ENCODE peak calls at places on chromosomes 2 and 18, in ten cellular contexts. I is fibroblast of lung, Q is OCI-LY7, W is esophagus squamous epithelium, C is psoas muscle, N is trophoblast cell, H is PC-3, E is mesenchymal stem cell, F is IMR-90, R is small intestine. A is an unnamed sample. For H3K36me3, the result is how much of the 10 kb centered on the place peaks cover.

GRCh38 chr2:158191569-158191968 is 89.9 kb downstream of the UPP2 start:
- DNase-seq in I (no peak), Q (no peak), W (no peak), C (no peak), N (no peak), H (no peak), E (no peak), F (no peak), R (no peak), A (no peak)

GRCh38 chr2:949894-950626 is 589 bp upstream of the SNTG2 start:
- DNase-seq in I (no peak), Q (no peak), W (no peak), C (no peak), N (no peak), H (no peak), E (no peak), F (no peak), R (no peak), A (no peak)

GRCh38 chr18:58789856-58790255 is 74.8 kb upstream of the ZNF532 start:
- DNase-seq in I (no peak), Q (no peak), W (no peak), C (no peak), N (no peak), H (no peak), E (peak), F (no peak), R (no peak), A (no peak)

GRCh38 chr2:121019073-121019472 is 265.9 kb downstream of the TFCP2L1 start:
- DNase-seq in I (no peak), Q (no peak), W (no peak), C (no peak), N (peak), H (no peak), E (no peak), F (peak), R (no peak), A (no peak)

GRCh38 chr2:28592481-28592880 is 96.6 kb downstream of the PLB1 start:
- DNase-seq in I (no peak), Q (no peak), W (no peak), C (no peak), N (no peak), H (no peak), E (no peak), F (no peak), R (no peak), A (no peak)

GRCh38 chr2:226308981-226309380 is 490.6 kb downstream of the IRS1 start:
- DNase-seq in I (peak), Q (no peak), W (no peak), C (no peak), N (no peak), H (no peak), E (peak), F (peak), R (no peak), A (no peak)

GRCh38 chr2:174778479-174778962 is 14.2 kb upstream of the CHRNA1 start:
- DNase-seq in I (peak), Q (no peak), W (no peak), C (peak), N (peak), H (peak), E (peak), F (peak), R (peak), A (no peak)

GRCh38 chr2:159300586-159300985 is 14.1 kb upstream of the WDSUB1 start:
- DNase-seq in I (no peak), Q (no peak), W (no peak), C (no peak), N (peak), H (no peak), E (no peak), F (no peak), R (peak), A (no peak)

GRCh38 chr2:189535433-189535832 is 45.2 kb downstream of the SLC40A1 start:
- DNase-seq in I (no peak), Q (no peak), W (no peak), C (no peak), N (no peak), H (no peak), E (no peak), F (no peak), R (no peak), A (no peak)

GRCh38 chr2:95053543-95053942 is 28.0 kb downstream of the MAL start:
- DNase-seq in I (no peak), Q (no peak), W (no peak), C (no peak), N (no peak), H (no peak), E (no peak), F (no peak), R (no peak), A (no peak)

GRCh38 chr2:24492283-24493272 is 1.5 kb downstream of the NCOA1 start:
- DNase-seq in I (peak), Q (no peak), W (no peak), C (peak), N (peak), H (peak), E (peak), F (no peak), R (peak), A (no peak)

GRCh38 chr2:26285931-26286330 is 41.2 kb downstream of the HADHB start:
- DNase-seq in I (no peak), Q (no peak), W (no peak), C (no peak), N (no peak), H (no peak), E (no peak), F (no peak), R (no peak), A (no peak)

GRCh38 chr2:26279886-26280285 is 35.1 kb downstream of the HADHB start:
- DNase-seq in I (no peak), Q (no peak), W (no peak), C (no peak), N (no peak), H (no peak), E (no peak), F (no peak), R (no peak), A (no peak)

GRCh38 chr2:26281226-26281625 is 36.5 kb downstream of the HADHB start:
- DNase-seq in I (no peak), Q (no peak), W (no peak), C (no peak), N (no peak), H (no peak), E (no peak), F (no peak), R (peak), A (no peak)

GRCh38 chr2:26283606-26284005 is 38.9 kb downstream of the HADHB start:
- DNase-seq in I (no peak), Q (no peak), W (no peak), C (no peak), N (no peak), H (no peak), E (no peak), F (no peak), R (peak), A (no peak)

GRCh38 chr2:26284132-26284531 is 39.4 kb downstream of the HADHB start:
- DNase-seq in I (peak), Q (no peak), W (no peak), C (no peak), N (peak), H (peak), E (no peak), F (peak), R (peak), A (no peak)
- H3K36me3 ChIP-seq in I (under half), Q (half or more), W (under half), C (half or more), N (under half), H (under half), E (half or more), F (under half), R (under half), A (under half)

DNA sequence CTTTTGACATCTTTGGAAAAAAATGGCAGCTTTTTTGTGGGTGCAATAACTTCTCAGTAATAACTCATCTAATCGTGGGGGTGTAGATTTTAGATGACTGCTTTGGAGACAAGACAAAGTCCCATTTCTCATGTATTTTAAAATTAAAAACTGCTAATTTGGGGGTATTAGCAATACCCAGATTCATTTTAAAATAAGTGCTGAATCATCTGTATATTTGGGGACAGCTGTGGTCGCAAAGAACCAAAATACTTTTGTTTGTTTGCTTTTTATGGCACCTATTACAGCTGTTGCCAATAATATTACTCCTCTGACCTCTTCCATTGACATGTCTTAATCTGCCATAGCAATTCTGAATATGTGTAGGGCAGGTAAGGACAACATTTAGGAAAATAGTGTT is 45.4 kb downstream of the STAT1 start:
- DNase-seq in I (no peak), Q (no peak), W (no peak), C (no peak), N (no peak), H (no peak), E (no peak), F (no peak), R (no peak), A (no peak)
- H3K36me3 ChIP-seq in I (under half), Q (half or more), W (under half), C (half or more), N (under half), H (half or more), E (half or more), F (under half), R (under half), A (under half)

DNA sequence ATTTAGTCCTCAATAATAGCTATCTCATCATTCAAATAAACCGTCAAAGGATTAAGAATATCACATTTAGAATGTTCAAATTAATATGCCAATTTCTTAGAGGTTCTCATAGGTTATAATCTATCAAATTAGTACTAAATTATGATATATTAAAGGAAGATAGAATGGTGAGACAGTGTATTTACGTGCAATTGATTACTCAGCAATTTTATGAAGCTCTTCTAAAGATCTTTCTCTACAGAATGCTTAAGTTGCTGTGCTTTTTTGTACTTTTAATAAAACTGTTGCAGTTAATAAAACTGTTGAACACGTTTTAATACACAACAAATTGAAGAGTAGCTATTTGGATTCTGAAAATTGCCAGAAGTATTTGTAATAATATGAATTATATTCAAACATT is 39.0 kb downstream of the RELCH start:
- DNase-seq in I (no peak), Q (no peak), W (no peak), C (no peak), N (no peak), H (no peak), E (no peak), F (no peak), R (no peak), A (no peak)
- H3K36me3 ChIP-seq in I (under half), Q (half or more), W (under half), C (half or more), N (under half), H (under half), E (half or more), F (under half), R (under half), A (under half)

DNA sequence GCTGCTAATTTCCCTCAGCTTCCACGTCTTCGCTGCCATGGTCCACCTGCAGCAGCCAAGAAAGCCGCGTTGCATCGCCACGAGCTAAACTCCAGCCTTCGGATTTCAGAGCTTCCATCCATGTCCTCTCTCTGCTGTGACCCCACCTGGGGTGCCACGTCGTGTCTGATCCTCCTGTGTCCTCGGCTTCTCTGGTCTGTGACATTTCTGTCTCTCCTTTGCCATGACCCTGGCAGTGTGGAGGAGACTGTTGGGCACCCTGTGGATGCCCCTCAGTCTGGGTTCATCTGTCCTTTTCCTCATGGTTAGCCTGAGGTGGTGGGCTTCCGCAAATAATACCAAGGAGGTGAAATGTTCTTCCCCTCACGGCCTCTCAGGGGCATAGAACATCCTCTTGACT is 106.8 kb downstream of the RTP5 start:
- DNase-seq in I (no peak), Q (no peak), W (no peak), C (no peak), N (no peak), H (no peak), E (no peak), F (no peak), R (no peak), A (no peak)
- H3K36me3 ChIP-seq in I (under half), Q (under half), W (under half), C (under half), N (under half), H (under half), E (under half), F (under half), R (under half), A (under half)

DNA sequence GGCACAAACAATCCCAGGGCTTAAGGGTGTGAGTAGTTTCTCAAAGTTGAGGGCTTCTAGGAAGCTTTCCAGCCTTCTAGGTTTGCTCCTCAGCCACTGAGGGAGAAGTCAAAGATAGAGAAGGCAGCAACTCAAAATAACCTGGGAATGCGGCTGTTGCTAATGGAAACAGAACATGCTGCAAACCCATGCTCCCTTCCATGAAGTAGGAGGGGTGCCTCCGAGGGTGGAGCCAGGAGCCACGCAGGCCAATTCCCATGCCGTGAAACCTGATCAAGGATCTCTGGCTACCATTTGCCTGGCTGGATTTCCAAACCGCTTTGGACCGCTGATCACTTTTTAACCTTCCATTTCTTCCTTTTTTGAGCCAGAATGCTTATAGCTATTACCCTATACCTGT is 88.1 kb downstream of the TEX51 start:
- DNase-seq in I (no peak), Q (no peak), W (no peak), C (no peak), N (no peak), H (no peak), E (no peak), F (no peak), R (no peak), A (no peak)
- H3K36me3 ChIP-seq in I (under half), Q (under half), W (under half), C (under half), N (under half), H (under half), E (under half), F (under half), R (under half), A (under half)

GRCh38 chr2:74884866-74885265 is 50.9 kb downstream of the HK2 start:
- DNase-seq in I (no peak), Q (no peak), W (no peak), C (no peak), N (no peak), H (no peak), E (no peak), F (no peak), R (no peak), A (no peak)
- H3K36me3 ChIP-seq in I (under half), Q (half or more), W (under half), C (half or more), N (under half), H (half or more), E (half or more), F (half or more), R (under half), A (half or more)

GRCh38 chr2:47009368-47009767 is 93.8 kb upstream of the MCFD2 start:
- DNase-seq in I (no peak), Q (no peak), W (no peak), C (no peak), N (no peak), H (no peak), E (no peak), F (no peak), R (no peak), A (no peak)
- H3K36me3 ChIP-seq in I (under half), Q (half or more), W (under half), C (under half), N (half or more), H (under half), E (half or more), F (under half), R (under half), A (under half)

A was measured in PC-9.